ENCODE peak calls at places on chromosomes 4 and X, in seven cellular contexts. W is H9, E is IMR-90, O is mesendoderm, Y is neuronal stem cell, I is H1, S is trophoblast cell. M is an unnamed sample.

GRCh38 chrX:39497717-39498265 is 600.0 kb downstream of the BCOR start:
- DNase-seq in O (no peak), I (no peak), S (peak; percentile 22), Y (no peak), W (no peak), E (no peak), M (no peak)

GRCh38 chrX:117376460-117376859 is 740.1 kb downstream of the KLHL13 start:
- DNase-seq in Y (no peak), I (no peak), O (no peak), S (peak; percentile 0), W (no peak), E (no peak), M (no peak)

GRCh38 chrX:73577368-73577767 is 14.4 kb downstream of the CHIC1 start:
- DNase-seq in W (no peak), I (no peak), S (no peak), Y (peak; percentile 21), O (peak; percentile 39), E (peak; percentile 75), M (peak; percentile 79)

GRCh38 chrX:1361275-1361674 is 24.7 kb downstream of the IL3RA start:
- DNase-seq in W (no peak), I (no peak), S (no peak), Y (no peak), E (no peak), O (peak; percentile 51), M (peak; percentile 43)

GRCh38 chrX:48909703-48910102 is 1.7 kb downstream of the SLC35A2 start:
- DNase-seq in W (no peak), S (no peak), I (no peak), Y (no peak), O (no peak), E (no peak), M (no peak)

GRCh38 chrX:9293051-9293496 is 171.8 kb upstream of the TBL1X start:
- DNase-seq in W (peak; percentile 77), Y (no peak), E (no peak), I (peak; percentile 23), S (no peak), O (peak; percentile 67), M (no peak)

GRCh38 chr4:4734425-4734824 is 125.0 kb upstream of the MSX1 start:
- DNase-seq in S (no peak), Y (no peak), W (no peak), O (no peak), E (no peak), I (no peak), M (no peak)

GRCh38 chr4:119559044-119559647 is 69.5 kb downstream of the PDE5A start:
- DNase-seq in S (peak; percentile 2), E (peak; percentile 57), Y (no peak), I (no peak), O (peak; percentile 51), W (no peak), M (peak; percentile 70)

GRCh38 chr4:110472583-110473329 is 3.2 kb upstream of the ENPEP start:
- DNase-seq in E (no peak), Y (no peak), W (peak; percentile 52), S (peak; percentile 35), O (peak; percentile 99), I (peak; percentile 57), M (no peak)

GRCh38 chr4:930827-931193 is 1.3 kb downstream of the GAK start:
- DNase-seq in I (no peak), S (no peak), W (no peak), O (no peak), E (no peak), Y (no peak), M (no peak)

GRCh38 chr4:26084414-26084813 is 170.4 kb downstream of the SMIM20 start:
- DNase-seq in E (no peak), Y (no peak), O (peak; percentile 55), S (peak; percentile 61), I (no peak), W (no peak), M (no peak)
- H3K27ac ChIP-seq in E (peak overlapping the region; percentile 51), Y (no peak overlapping the region), O (no peak overlapping the region), S (peak overlapping the region; percentile 82), I (no peak overlapping the region), W (no peak overlapping the region), M (no peak overlapping the region)

GRCh38 chr4:56941403-56941802 is 33.7 kb downstream of the REST start:
- DNase-seq in E (no peak), Y (no peak), S (no peak), O (no peak), I (no peak), W (no peak), M (no peak)
- H3K4ac ChIP-seq in E (no peak overlapping the region), Y (no peak overlapping the region), S (no peak overlapping the region), O (no peak overlapping the region), I (no peak overlapping the region), W (no peak overlapping the region), M (no peak overlapping the region)

DNA sequence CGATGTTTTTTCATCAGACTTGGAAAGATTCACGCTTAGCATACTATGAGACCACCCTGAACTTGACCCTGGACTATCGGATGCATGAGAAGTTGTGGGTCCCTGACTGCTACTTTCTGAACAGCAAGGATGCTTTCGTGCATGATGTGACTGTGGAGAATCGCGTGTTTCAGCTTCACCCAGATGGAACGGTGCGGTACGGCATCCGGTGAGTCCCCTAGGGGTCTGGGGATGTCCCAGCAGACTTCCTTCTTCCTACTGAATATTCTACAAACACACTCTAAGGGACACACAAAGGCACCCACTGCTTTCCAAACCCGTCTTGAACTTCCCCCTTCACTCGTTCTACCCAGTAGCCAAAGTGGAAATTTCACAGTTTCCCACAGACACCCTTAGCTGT is 9.3 kb downstream of the GABRQ start:
- DNase-seq in S (no peak), W (no peak), I (no peak), Y (no peak), O (no peak), E (no peak), M (no peak)
- H3K27ac ChIP-seq in S (no peak overlapping the region), W (no peak overlapping the region), I (no peak overlapping the region), Y (no peak overlapping the region), O (no peak overlapping the region), E (no peak overlapping the region), M (no peak overlapping the region)

DNA sequence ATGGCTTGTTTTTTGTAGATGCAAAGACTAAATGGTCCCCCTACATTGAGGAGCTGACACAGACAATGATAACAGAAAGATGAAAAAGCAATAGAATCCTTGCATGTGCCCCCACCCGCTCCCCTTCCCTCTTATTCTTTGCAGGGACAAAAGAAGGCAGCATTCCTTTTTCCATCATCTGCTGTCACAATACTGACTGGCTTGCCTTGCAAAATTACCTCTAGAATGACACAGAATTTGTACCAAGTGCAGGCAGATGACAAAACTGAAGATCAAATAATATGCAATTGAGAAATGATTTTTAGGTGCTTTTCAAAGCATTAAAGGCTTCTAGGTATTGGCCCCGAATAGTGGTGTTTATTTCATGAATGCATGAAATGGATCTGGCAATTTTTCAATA is 153.2 kb upstream of the AGA start:
- DNase-seq in E (no peak), O (no peak), Y (no peak), S (no peak), I (no peak), W (no peak), M (no peak)
- H3K4ac ChIP-seq in E (no peak overlapping the region), O (no peak overlapping the region), Y (no peak overlapping the region), S (no peak overlapping the region), I (no peak overlapping the region), W (no peak overlapping the region), M (no peak overlapping the region)

DNA sequence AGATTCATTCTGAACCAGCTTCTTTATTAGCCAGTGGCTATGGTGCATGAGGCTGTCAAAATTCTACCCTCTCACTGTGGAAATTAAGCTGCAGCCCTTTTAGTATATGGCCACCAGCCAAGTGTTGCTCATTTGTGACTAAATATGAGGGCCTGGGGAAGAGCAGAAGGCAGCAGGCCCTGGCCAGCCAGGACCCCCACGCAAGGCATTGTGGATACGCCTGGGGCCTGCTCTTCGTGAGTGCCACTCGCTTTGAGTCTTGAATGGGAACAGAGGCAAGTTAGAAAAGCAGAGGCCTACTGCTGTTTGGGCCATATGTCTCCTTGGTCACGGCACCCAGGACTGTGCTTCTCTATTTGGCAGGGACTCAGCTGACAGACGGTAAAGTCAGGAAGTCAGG is 10.9 kb downstream of the RTL5 start:
- DNase-seq in E (no peak), W (no peak), I (no peak), O (no peak), Y (no peak), S (no peak), M (no peak)
- H3K27ac ChIP-seq in E (no peak overlapping the region), W (no peak overlapping the region), I (no peak overlapping the region), O (no peak overlapping the region), Y (no peak overlapping the region), S (no peak overlapping the region), M (no peak overlapping the region)

M was measured in mesenchymal stem cell.